ENCODE peak calls at places on chromosomes 16 and 17, in six cellular contexts. M is upper lobe of left lung, P is A549, B is K562, L is HepG2, K is GM12878. S is an unnamed sample. For H3K4me1, the result is how much of the 10 kb centered on the place peaks cover.

GRCh38 chr16:23006380-23006779 is 142.9 kb downstream of the USP31 start:
- ATAC-seq in L (no peak), P (no peak), K (no peak), M (no peak), B (no peak), S (no peak)

GRCh38 chr17:35900693-35901487 is 20.7 kb upstream of the CCL5 start:
- ATAC-seq in M (no peak), B (peak), K (no peak), P (no peak), L (no peak), S (no peak)

GRCh38 chr16:81429045-81429521 is 15.5 kb upstream of the CMIP start:
- ATAC-seq in B (peak), L (peak), P (no peak), M (no peak), K (peak), S (no peak)

GRCh38 chr17:66460558-66460957 is 158.1 kb downstream of the PRKCA start:
- ATAC-seq in M (no peak), P (no peak), K (no peak), L (no peak), B (no peak), S (no peak)

GRCh38 chr16:11355862-11356261 is 10.6 kb downstream of the RMI2 start:
- ATAC-seq in B (no peak), L (no peak), K (peak), M (no peak), P (no peak), S (no peak)

GRCh38 chr17:64687959-64688358 is 25.9 kb upstream of the SMURF2 start:
- ATAC-seq in K (no peak), L (no peak), M (peak), P (no peak), B (no peak), S (peak)

GRCh38 chr16:89334050-89334449 is 116.5 kb downstream of the ZNF778 start:
- ATAC-seq in B (no peak), P (no peak), K (peak), L (peak), M (no peak), S (peak)

GRCh38 chr17:6713918-6714271 is 726 bp upstream of the SLC13A5 start:
- ATAC-seq in L (no peak), K (no peak), B (no peak), P (no peak), M (peak), S (no peak)

DNA sequence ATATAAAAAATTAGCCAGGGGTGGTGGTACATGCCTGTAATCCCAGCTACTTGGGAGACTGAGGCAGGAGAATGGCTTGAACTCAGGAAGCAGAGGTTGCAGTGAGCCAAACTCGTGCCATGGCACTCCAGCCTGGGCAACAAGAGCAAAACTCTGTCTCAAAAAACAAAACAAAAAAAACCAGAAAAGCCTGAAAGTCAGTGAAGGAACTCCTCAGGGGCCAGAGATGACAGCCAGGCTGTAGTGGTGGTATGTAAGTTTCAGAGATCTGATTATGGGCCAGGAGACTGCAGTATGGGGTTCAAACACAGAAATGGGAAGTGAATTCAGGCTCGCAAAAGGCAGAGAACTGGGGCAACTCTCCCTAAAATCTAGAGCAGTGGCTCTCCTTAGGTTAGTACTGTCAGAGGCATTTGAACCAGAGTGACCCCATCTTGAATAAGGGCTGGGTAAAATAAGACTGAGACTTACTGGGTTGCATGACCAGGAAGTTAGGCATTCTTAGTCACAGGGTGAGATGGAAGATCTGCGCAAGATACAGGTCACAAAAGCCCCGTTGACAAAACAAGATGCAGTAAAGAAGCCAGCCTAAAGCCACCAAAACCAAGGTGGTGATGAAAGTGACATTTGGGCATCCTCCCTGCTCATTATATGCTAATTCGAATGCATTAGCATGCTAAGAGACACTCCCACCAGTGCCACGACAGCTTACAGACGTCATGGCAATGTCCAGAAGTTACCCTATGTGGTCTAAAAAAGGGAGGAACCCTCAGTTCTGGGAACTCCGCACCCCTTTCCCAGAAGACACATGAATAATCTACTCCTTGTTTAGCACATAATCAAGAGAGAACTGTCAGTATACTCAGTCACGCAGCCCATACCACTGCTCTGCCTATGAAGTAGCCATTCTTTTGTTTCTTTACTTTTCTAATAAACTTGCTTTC is 120.2 kb upstream of the XYLT1 start:
- ATAC-seq in M (peak), P (no peak), B (peak), K (no peak), L (no peak), S (no peak)
- H3K4me1 ChIP-seq in M (under half), P (under half), B (under half), K (under half), L (under half), S (under half)

GRCh38 chr16:75097191-75097761 is 19.3 kb downstream of the LDHD start:
- ATAC-seq in P (no peak), K (no peak), B (no peak), L (no peak), M (no peak), S (no peak)

GRCh38 chr16:75095204-75095621 is 21.4 kb downstream of the LDHD start:
- ATAC-seq in L (no peak), M (no peak), B (no peak), K (peak), P (no peak), S (no peak)

GRCh38 chr16:75095637-75096036 is 20.9 kb downstream of the LDHD start:
- ATAC-seq in B (no peak), M (no peak), P (no peak), L (no peak), K (no peak), S (no peak)

GRCh38 chr16:75097941-75098897 is 18.4 kb downstream of the LDHD start:
- ATAC-seq in P (no peak), K (peak), L (peak), M (peak), B (no peak), S (no peak)

DNA sequence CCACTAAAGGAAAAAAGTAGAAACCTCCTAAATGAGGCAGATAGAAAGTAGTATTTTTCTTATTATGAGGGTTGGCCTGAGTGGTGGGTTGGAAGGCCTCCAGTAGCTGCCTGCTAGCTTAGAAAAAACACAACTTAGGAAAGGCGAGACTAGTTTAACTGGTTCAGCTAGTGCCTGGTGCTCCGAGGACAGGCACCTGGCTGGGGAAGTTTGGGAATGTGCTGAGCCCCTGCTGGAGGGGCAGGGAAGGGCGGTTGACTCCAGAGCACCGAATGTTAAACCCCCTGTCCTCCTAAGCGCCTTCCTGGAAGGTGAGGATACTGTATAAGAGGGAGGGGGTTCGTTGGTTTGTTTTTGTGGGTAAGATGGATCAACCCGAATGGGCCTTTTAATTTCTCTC is 19.9 kb downstream of the LDHD start:
- ATAC-seq in B (peak), K (no peak), L (peak), P (no peak), M (no peak), S (no peak)
- H3K27ac ChIP-seq in B (no peak), K (no peak), L (no peak), P (no peak), M (peak), S (no peak)

GRCh38 chr17:49739662-49740271 is 24.2 kb downstream of the FAM117A start:
- ATAC-seq in M (peak), B (peak), K (peak), L (peak), P (no peak), S (peak)
- TF ChIP-seq EP300 in M (no peak), B (peak), K (peak), L (no peak), P (no peak), S (no peak)

DNA sequence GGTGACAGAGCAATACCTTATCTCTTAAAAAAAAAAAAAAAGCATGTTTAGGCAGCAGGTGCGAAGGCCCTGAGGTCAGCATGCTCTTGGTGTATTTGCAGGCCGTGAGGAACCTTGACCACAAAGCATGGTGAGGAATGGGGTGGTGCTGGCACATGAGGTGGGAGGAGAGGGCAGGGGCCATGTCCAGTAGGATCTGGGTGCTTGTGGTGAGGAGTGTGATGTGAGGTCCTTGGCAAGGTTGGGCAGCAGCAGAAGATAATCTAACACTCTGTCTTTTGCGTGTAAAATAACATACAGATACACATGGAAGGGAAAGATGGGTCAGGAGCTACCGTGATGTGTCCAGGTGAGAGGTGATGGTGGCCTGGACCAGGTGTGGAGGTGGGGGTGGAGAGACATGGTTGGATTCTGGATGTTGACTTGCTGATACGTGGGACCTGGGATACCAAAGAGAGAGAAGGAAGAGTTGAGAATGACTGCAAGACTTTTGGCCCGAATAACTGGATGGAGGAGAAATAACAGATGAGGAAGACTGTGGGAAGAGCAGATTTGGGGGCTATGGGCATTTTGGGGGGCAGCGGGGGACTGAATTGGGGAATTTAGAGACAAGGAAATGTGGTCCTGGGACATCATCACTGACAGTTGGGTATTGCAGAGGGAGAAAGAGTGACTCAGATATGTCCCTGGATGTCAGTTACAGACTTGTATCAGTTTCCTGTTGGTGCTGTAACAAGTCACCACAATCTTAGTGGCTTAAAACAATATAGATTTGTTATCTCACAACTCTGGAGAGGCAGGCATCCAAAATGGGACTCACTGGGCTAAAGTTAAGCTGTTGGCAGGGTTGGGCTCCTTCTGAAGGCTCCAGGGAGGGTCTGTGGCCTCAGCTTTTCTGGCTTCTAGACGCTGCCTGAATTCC is 274.9 kb downstream of the HAPSTR1 start:
- ATAC-seq in L (no peak), P (no peak), B (no peak), K (no peak), M (no peak), S (no peak)
- H3K4me1 ChIP-seq in L (under half), P (under half), B (under half), K (under half), M (under half), S (under half)

DNA sequence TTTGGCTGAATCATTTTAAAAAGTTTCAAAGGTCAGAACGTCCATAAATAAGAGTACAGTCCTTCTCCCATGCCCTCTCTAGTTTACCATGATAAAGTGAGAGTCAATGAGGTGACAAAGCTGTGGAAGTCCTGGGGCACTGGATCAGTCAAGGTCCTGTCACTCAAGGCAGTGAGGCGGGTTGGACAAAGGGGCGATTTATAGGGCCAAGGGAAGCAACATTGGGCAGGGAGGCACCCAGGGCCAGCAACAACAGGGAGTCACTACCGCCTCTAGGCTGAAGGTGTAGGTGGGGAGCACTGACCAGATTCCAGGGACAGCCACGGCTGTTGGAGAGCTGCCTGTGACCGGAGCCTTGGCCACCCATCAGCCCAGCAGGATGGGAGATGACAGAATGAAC is 28.6 kb upstream of the DYNLL2 start:
- ATAC-seq in P (no peak), K (no peak), L (peak), M (no peak), B (no peak), S (no peak)
- H3K27ac ChIP-seq in P (no peak), K (no peak), L (no peak), M (no peak), B (no peak), S (no peak)

GRCh38 chr17:68205251-68205807 is 42.5 kb upstream of the AMZ2 start:
- ATAC-seq in B (peak), L (peak), P (peak), K (peak), M (peak), S (peak)
- TF ChIP-seq EP300 in B (no peak), L (peak), P (no peak), K (no peak), M (no peak), S (no peak)

GRCh38 chr17:38400286-38400685 is 28.0 kb upstream of the ARHGAP23 start:
- ATAC-seq in M (no peak), L (no peak), P (no peak), K (no peak), B (no peak), S (no peak)
- H3K4me1 ChIP-seq in M (under half), L (under half), P (under half), K (under half), B (under half), S (under half)

S was measured in gastroesophageal sphincter.